ENCODE peak calls at places on chromosomes 5 and 9, in five cellular contexts. Q is K562, A is DND-41, N is fibroblast of mammary gland, I is astrocyte of the spinal cord. U is an unnamed sample.

GRCh38 chr5:67115804-67116203 is 80.8 kb downstream of the CD180 start:
- DNase-seq in Q (no peak), A (no peak), I (no peak), N (no peak), U (no peak)

GRCh38 chr9:136329211-136329627 is 1.9 kb downstream of the GPSM1 start:
- DNase-seq in N (no peak), A (no peak), I (no peak), Q (no peak), U (no peak)

GRCh38 chr9:27125030-27125429 is 16.0 kb downstream of the TEK start:
- DNase-seq in I (peak), Q (no peak), N (peak), A (no peak), U (no peak)

GRCh38 chr5:15013654-15014463 is 142.3 kb upstream of the ANKH start:
- DNase-seq in Q (peak), A (no peak), N (peak), I (peak), U (no peak)

GRCh38 chr5:9670371-9670770 is 40.2 kb upstream of the TAS2R1 start:
- DNase-seq in I (no peak), Q (no peak), N (no peak), A (no peak), U (no peak)

GRCh38 chr9:108207611-108208051 is 648.2 kb downstream of the ACTL7B start:
- DNase-seq in Q (no peak), A (no peak), I (peak), N (peak), U (no peak)

GRCh38 chr5:82164109-82164956 is 113.8 kb downstream of the RPS23 start:
- DNase-seq in N (peak), I (peak), A (no peak), Q (no peak), U (no peak)

GRCh38 chr9:109556061-109556460 is 58.0 kb upstream of the PTPN3 start:
- DNase-seq in N (no peak), I (no peak), Q (no peak), A (no peak), U (no peak)

GRCh38 chr5:51958473-51958872 is 575.2 kb downstream of the ISL1 start:
- DNase-seq in N (no peak), Q (no peak), A (no peak), I (no peak), U (no peak)

GRCh38 chr9:81462759-81463158 is 226.6 kb downstream of the TLE1 start:
- DNase-seq in I (no peak), N (no peak), Q (no peak), A (no peak), U (no peak)

GRCh38 chr5:31800351-31800750 is 161.4 kb downstream of the PDZD2 start:
- DNase-seq in Q (no peak), I (no peak), A (no peak), N (no peak), U (no peak)

GRCh38 chr5:142568271-142568995 is 117.5 kb downstream of the FGF1 start:
- DNase-seq in A (no peak), N (peak), Q (no peak), I (peak), U (no peak)

GRCh38 chr5:59673438-59674058 is 220.0 kb downstream of the PDE4D start:
- DNase-seq in Q (peak), A (no peak), N (peak), I (peak), U (no peak)

GRCh38 chr9:117073539-117074336 is 341.1 kb downstream of the ASTN2 start:
- DNase-seq in A (peak), N (no peak), Q (peak), I (no peak), U (no peak)

GRCh38 chr5:76303917-76304316 is 99.2 kb upstream of the IQGAP2 start:
- DNase-seq in I (no peak), N (no peak), A (peak), Q (no peak), U (no peak)

GRCh38 chr5:176845392-176845713 is 35.0 kb downstream of the UNC5A start:
- DNase-seq in N (no peak), I (no peak), A (no peak), Q (no peak), U (no peak)
- TF ChIP-seq CTCF in N (no peak), I (no peak), A (no peak), Q (no peak), U (peak)

GRCh38 chr5:132103380-132103951 is 29.9 kb downstream of the CSF2 start:
- DNase-seq in N (peak), A (peak), Q (peak), I (peak), U (no peak)
- TF ChIP-seq CTCF in N (no peak), A (peak), Q (no peak), I (no peak), U (peak)

GRCh38 chr5:177497011-177497296 is 450 bp downstream of the PDLIM7 start:
- DNase-seq in Q (peak), N (no peak), A (no peak), I (no peak), U (no peak)

GRCh38 chr5:177495243-177496060 is 2.0 kb downstream of the PDLIM7 start:
- DNase-seq in N (peak), I (peak), A (no peak), Q (no peak), U (no peak)

GRCh38 chr5:177496111-177497010 is 1.0 kb downstream of the PDLIM7 start:
- DNase-seq in A (no peak), Q (peak), I (peak), N (peak), U (no peak)

GRCh38 chr5:177498013-177498847 is 826 bp upstream of the PDLIM7 start:
- DNase-seq in I (peak), N (no peak), Q (peak), A (no peak), U (no peak)

GRCh38 chr5:177497297-177498012 is at the start of gene PDLIM7:
- DNase-seq in Q (peak), I (peak), N (peak), A (peak), U (no peak)
- TF ChIP-seq CTCF in Q (peak), I (no peak), N (no peak), A (no peak), U (no peak)

DNA sequence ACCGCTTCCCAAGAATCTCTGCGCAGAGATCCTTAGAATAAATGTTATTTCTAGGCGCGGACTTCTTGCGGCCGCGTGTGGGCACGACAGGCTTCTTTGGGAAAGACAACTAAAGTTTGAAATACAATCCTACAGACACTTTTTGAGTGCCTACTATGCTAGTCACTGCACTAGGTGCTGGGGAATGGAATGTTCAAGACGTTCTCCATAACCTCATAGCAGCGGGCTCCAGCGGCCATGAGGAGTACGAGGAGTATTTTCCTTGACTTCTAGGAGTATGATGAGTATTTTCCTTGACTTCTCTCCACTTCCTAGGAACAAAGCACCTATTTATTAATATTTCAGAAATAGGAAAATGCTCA is 636 bp upstream of the PWWP2A start:
- DNase-seq in N (no peak), I (no peak), A (no peak), Q (no peak), U (no peak)
- TF ChIP-seq CTCF in N (peak), I (peak), A (no peak), Q (no peak), U (peak)

GRCh38 chr5:74625742-74626241 is 14.7 kb downstream of the ENC1 start:
- DNase-seq in Q (no peak), I (peak), N (peak), A (no peak), U (no peak)
- TF ChIP-seq CTCF in Q (no peak), I (peak), N (no peak), A (no peak), U (peak)